ENCODE peak calls at places on chromosomes 2 and 18, in four cellular contexts. H is Peyer's patch; L is CD8-positive, alpha-beta T cell; E is transverse colon. C is an unnamed sample. For H3K4me1, the result is how much of the 10 kb centered on the place peaks cover.

GRCh38 chr2:88874063-88874657 is 182.7 kb downstream of the RPIA start:
- DNase-seq in H (no peak), L (peak), E (no peak), C (no peak)

GRCh38 chr2:24984912-24985311 is 13.2 kb upstream of the DNAJC27 start:
- DNase-seq in H (no peak), L (no peak), E (peak), C (no peak)

GRCh38 chr2:109125595-109126500 is 3.2 kb upstream of the SH3RF3 start:
- DNase-seq in H (no peak), L (no peak), E (no peak), C (no peak)

GRCh38 chr2:68939962-68940361 is 12.7 kb downstream of the GKN2 start:
- DNase-seq in H (no peak), L (no peak), E (no peak), C (no peak)

GRCh38 chr2:168314236-168314635 is 66.8 kb upstream of the STK39 start:
- DNase-seq in H (no peak), L (no peak), E (no peak), C (no peak)

GRCh38 chr2:145687445-145688104 is 1167.7 kb upstream of the ZEB2 start:
- DNase-seq in H (no peak), L (no peak), E (no peak), C (no peak)

GRCh38 chr18:9811978-9812377 is 73.8 kb upstream of the TXNDC2 start:
- DNase-seq in H (no peak), L (no peak), E (no peak), C (no peak)

GRCh38 chr2:107591541-107591940 is 235.2 kb upstream of the RGPD4 start:
- DNase-seq in H (no peak), L (no peak), E (no peak), C (no peak)

DNA sequence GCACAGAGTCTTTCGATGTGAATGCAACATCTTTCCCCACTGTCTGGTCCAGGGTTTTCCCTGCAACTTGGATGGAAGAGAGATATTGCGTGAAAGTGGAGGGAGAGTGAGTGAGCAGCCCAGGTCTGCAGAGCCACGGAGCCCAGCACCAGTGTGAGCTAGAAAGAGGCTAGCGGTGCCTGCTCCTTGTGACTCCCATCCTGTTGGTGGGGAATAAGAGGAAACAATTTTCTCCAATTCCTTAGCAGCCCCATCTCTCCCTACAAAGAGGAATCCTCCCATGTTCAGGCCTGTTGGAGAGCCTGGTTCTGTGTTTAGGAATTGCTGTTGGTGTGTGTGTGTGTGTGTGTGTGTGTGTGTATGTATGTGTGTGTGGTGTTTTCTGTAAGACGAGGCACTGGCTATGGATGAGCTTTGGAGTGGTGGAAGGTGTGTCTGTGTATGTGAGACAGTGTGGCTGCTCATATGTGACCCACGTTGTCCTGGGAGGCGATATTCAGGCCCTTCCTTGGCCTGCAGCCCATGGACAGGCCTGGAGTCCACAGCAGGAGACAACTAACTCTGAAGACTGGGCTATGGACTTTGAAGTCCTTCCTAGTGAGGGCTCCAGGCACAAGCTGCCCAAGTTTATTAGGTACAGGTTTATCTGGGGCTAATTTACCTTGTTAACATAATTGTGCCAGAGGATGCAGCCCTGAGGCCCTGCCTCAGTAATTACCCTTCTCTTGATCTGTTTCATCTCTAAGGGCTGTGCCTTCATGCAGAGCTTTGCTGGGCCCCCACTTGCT is 88.5 kb upstream of the HAAO start:
- DNase-seq in H (no peak), L (no peak), E (no peak), C (no peak)
- H3K4me3 ChIP-seq in H (no peak), L (no peak), E (no peak), C (no peak)

DNA sequence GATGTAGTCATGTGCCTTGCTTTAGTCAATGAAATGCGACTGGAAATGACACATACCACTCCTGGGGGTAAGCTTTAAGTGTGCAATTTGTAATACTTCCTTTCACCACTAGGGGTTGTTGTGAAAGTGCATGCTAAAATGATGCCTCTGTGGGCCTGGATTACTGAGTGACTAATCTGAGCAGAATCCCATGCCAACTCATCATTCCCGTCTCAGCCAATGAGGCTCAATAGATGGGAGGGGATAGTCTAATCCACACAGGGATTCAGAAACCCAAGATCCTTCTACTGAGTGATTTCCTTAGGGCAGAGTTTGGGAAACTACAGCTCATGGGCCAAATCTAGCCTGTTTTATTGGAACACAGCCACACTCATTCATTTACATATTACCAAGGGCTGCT is 54.0 kb downstream of the HRH4 start:
- DNase-seq in H (no peak), L (no peak), E (no peak), C (peak)
- H3K27ac ChIP-seq in H (no peak), L (no peak), E (no peak), C (no peak)

DNA sequence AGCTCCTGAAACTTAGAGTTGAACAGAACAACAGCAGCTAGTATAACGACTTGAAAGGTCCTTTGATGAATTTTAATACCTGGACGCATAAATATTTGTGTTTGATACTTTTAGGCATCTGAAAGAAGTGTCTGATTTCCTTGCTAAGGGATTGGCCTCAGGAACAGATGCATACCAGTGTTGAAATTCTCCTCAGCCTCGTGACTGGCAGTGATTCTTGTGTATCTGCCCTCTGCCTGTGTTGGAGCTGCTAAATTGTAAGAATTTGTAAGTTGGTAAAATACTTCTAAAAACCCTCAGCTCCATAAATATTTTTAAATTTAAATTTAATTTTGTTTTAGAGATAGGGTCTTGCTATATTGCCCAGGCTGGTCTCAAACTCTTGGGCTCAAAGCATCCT is 22.4 kb upstream of the SCYGR1 start:
- DNase-seq in H (no peak), L (no peak), E (no peak), C (no peak)
- H3K4me1 ChIP-seq in H (under half), L (under half), E (under half), C (under half)

GRCh38 chr2:77520981-77521380 is 1.2 kb downstream of the LRRTM4 start:
- DNase-seq in H (no peak), L (no peak), E (no peak), C (no peak)
- H3K4me3 ChIP-seq in H (no peak), L (no peak), E (no peak), C (no peak)

GRCh38 chr2:61640406-61640805 is 102.2 kb upstream of the XPO1 start:
- DNase-seq in H (no peak), L (no peak), E (no peak), C (no peak)
- H3K27ac ChIP-seq in H (no peak), L (no peak), E (no peak), C (no peak)

GRCh38 chr2:223949241-223949640 is 4.1 kb upstream of the WDFY1 start:
- DNase-seq in H (no peak), L (no peak), E (no peak), C (no peak)

GRCh38 chr2:223950448-223951347 is 5.6 kb upstream of the WDFY1 start:
- DNase-seq in H (no peak), L (no peak), E (no peak), C (no peak)

GRCh38 chr2:223954401-223954800 is 2.9 kb upstream of the MRPL44 start:
- DNase-seq in H (no peak), L (no peak), E (no peak), C (no peak)

GRCh38 chr2:223956267-223956666 is 996 bp upstream of the MRPL44 start:
- DNase-seq in H (no peak), L (no peak), E (no peak), C (no peak)

DNA sequence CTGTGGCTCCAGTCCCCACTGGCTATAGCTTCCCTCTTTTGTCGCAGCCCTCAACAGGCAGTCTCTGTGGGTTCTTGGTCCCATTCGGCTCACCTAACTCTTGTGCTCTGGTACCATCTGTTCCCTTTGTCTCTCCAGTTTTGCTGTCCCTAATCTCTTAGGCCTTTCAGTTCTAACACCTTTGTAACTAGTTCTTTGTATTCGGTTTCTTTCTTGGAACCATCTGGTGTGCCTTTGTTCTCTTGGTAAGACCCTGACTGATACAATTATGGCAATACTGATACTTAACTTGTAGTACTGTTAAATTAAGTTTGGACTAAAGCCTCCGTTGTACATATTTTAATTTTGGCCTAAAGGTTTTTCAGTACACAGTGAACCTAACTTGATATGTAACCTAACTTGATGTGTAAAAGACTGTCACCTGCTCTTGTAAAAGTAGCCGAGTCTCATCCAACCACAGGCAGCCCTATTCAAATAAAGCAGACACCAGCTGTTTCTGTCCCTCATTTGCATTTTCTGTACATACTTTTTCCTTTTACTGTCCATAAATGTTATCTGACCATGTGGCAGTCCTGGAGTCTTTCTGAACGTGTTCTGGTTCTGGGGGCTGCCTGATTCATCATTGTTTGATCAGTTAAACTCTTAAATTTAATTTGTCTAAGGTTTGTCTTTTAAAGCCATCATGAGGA is 4.8 kb upstream of the MRPL44 start:
- DNase-seq in H (peak), L (no peak), E (no peak), C (no peak)
- H3K4me1 ChIP-seq in H (under half), L (under half), E (under half), C (under half)

DNA sequence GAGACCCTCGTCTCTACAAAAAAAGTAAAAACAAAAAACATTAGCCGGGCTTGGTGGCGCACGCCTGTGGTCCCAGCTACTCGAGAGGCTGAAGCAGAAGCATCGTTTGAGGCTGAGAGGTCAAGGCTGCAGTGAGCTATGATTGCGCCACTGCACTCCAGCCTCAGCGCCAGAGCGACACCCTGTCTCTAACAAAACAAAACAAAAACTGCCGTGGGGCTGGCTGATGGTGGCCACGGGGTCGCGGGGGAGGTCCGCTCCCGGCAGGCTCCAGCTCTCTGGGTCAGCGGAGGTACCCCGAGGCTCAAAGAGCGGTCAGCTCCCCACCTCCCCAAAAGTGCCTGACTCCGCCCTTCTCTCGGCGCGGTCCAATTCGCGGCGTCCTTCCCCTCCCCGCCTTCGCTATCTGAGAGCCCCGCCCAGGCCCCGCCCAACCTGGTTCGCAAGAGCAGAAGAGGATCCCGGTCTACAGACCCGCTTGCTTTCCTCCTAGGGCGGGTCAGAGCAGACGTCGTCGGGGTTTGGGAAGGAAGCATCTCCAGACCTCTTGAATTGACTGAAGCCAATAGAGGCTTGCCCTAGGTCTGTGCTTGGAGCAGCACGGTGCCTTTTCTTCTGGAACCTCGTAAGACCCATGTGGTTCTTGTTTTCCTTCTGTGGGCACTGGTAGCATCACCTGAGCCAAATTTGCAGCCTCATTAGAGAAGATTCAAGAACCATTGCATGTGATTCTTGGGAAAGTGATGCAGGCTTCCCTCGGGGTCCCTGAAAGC is 7.8 kb downstream of the RAX start:
- DNase-seq in H (no peak), L (no peak), E (no peak), C (no peak)
- H3K4me3 ChIP-seq in H (no peak), L (no peak), E (no peak), C (no peak)

DNA sequence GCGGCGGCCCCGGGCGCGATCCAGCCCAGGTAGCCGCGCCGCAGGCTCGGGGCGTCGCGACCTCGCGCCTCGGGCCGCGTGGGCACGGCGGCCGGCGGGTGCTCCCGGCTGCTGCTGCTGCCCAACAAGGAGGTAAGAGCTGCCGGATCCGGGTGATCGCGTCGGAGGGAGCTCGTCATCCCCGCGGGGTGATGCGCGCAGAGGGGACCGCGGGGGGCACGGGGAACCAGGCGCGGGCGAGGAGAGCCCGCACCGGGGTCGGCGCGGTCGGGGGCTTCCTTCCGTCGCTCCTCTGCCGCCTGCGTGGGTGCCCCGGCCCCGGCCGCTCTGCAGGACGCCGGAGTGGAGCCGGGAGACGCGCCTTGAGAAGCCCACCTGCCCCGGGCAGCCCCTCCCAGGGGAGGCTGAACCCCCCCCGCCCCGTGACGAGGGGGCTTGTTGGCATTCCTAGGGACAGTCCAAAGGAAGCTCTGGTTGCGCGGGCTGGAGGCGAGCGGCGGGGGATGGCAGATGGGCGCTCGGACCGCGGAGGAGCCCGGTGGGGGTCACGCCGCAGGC is 133.6 kb upstream of the MGAT5 start:
- DNase-seq in H (no peak), L (no peak), E (no peak), C (no peak)
- H3K27ac ChIP-seq in H (peak), L (peak), E (peak), C (peak)

GRCh38 chr18:38790786-38791185 is 1225.2 kb upstream of the CELF4 start:
- DNase-seq in H (no peak), L (no peak), E (no peak), C (no peak)
- H3K4me1 ChIP-seq in H (under half), L (under half), E (under half), C (under half)

DNA sequence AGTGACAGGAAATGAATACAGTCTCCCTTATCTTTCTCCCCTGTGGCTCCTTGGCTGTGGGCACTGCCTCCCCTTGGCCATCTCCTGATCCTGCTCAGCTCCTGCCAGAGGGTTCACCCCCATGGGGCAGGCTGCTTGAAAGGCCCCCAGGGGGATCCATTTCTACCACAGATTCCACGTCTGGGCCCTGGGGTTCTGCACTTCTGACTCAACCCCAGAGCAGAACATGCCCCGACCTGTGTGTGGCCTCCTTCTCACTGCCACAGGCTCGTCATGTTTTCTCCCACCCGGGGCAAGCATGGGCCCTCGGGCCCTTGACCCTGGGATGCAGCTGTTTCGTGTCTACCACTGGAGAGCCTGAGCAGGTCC is 122.2 kb downstream of the ACKR3 start:
- DNase-seq in H (no peak), L (no peak), E (no peak), C (no peak)
- H3K4me3 ChIP-seq in H (no peak), L (no peak), E (no peak), C (no peak)